ENCODE peak calls at places on chromosomes 2 and 18, in four cellular contexts. G is adrenal gland, T is HepG2, U is brain microvascular endothelial cell. W is an unnamed sample.

GRCh38 chr2:181807526-181807925 is 84.0 kb upstream of the ITPRID2 start:
- DNase-seq in G (no peak), T (no peak), U (no peak), W (no peak)

GRCh38 chr18:48061781-48062570 is 131.5 kb upstream of the SMAD2 start:
- DNase-seq in G (no peak), T (no peak), U (no peak), W (peak)

GRCh38 chr2:120741514-120742448 is 6.1 kb downstream of the GLI2 start:
- DNase-seq in G (peak), T (no peak), U (no peak), W (no peak)

GRCh38 chr2:171878481-171878993 is 15.5 kb downstream of the SLC25A12 start:
- DNase-seq in G (no peak), T (peak), U (peak), W (peak)

GRCh38 chr2:120481446-120482194 is 135.7 kb downstream of the INHBB start:
- DNase-seq in G (no peak), T (peak), U (no peak), W (no peak)

GRCh38 chr2:216636570-216637450 is 3.6 kb downstream of the IGFBP2 start:
- DNase-seq in G (no peak), T (peak), U (peak), W (peak)

GRCh38 chr2:9247786-9248185 is 41.2 kb downstream of the ASAP2 start:
- DNase-seq in G (peak), T (peak), U (no peak), W (no peak)

GRCh38 chr2:215553946-215554345 is 118.1 kb upstream of the FN1 start:
- DNase-seq in G (no peak), T (no peak), U (no peak), W (no peak)

GRCh38 chr2:108587621-108588020 is 53.4 kb downstream of the LIMS1 start:
- DNase-seq in G (peak), T (no peak), U (peak), W (peak)

DNA sequence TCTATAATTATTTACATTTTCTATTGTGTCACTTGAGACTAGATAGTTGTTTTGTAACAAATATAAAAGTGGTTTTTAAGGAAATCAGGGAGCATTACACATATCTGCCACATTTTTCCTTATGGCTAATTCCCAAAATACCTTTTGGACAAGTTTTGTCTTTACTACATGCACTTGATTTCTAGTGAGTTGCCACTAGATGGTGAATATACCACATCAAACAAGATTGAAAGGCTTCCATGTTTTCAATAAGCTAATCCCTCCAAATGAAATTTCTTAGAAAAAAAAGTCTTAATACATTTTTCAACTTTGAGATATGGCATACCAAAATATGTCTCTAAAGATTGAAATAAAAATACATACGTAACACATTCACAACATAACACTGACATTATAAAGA is 9.1 kb upstream of the HIBCH start:
- DNase-seq in G (no peak), T (peak), U (no peak), W (peak)
- TF ChIP-seq CTCF in G (peak), T (peak), U (no peak), W (no peak)

DNA sequence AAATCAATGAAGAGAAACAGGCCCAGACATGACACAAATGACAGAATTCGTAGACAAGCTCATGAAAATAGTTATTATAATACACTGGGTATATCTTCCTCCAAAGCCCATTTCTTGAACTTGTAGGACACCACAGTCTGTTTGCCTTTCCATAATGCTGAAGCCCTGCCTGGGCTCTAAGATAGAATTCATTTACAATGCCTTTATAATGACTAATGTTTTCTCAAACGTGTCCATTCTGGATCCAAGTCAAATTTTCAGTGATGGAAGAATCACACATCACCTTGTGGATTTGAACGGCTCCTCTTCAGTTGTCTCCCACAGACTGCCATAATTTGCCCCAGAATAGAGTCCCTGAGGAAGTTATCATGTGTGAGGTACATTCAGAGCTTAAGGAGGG is 38.1 kb downstream of the CASP8 start:
- DNase-seq in G (no peak), T (no peak), U (peak), W (no peak)
- H3K4me3 ChIP-seq in G (no peak), T (no peak), U (no peak), W (no peak)

GRCh38 chr2:207143131-207143473 is 22.6 kb downstream of the KLF7 start:
- DNase-seq in G (no peak), T (no peak), U (no peak), W (no peak)

GRCh38 chr2:207143474-207144190 is 22.1 kb downstream of the KLF7 start:
- DNase-seq in G (peak), T (no peak), U (no peak), W (peak)

GRCh38 chr2:207141381-207141780 is 24.4 kb downstream of the KLF7 start:
- DNase-seq in G (no peak), T (no peak), U (no peak), W (no peak)

GRCh38 chr2:207144191-207144795 is 21.5 kb downstream of the KLF7 start:
- DNase-seq in G (no peak), T (no peak), U (no peak), W (no peak)

GRCh38 chr2:207142461-207142860 is 23.3 kb downstream of the KLF7 start:
- DNase-seq in G (peak), T (no peak), U (no peak), W (no peak)
- TF ChIP-seq CTCF in G (peak), T (peak), U (peak), W (no peak)

GRCh38 chr18:75203456-75204261 is 5.3 kb downstream of the PTGR3 start:
- DNase-seq in G (peak), T (no peak), U (no peak), W (peak)
- H3K4me3 ChIP-seq in G (no peak), T (no peak), U (peak), W (no peak)

GRCh38 chr2:122132292-122132691 is 376.8 kb downstream of the TSN start:
- DNase-seq in G (no peak), T (no peak), U (no peak), W (peak)

GRCh38 chr2:122138561-122138960 is 383.1 kb downstream of the TSN start:
- DNase-seq in G (no peak), T (no peak), U (no peak), W (no peak)

GRCh38 chr2:122135353-122135947 is 380.0 kb downstream of the TSN start:
- DNase-seq in G (no peak), T (no peak), U (no peak), W (no peak)

GRCh38 chr2:122139739-122140138 is 384.3 kb downstream of the TSN start:
- DNase-seq in G (no peak), T (no peak), U (no peak), W (no peak)

DNA sequence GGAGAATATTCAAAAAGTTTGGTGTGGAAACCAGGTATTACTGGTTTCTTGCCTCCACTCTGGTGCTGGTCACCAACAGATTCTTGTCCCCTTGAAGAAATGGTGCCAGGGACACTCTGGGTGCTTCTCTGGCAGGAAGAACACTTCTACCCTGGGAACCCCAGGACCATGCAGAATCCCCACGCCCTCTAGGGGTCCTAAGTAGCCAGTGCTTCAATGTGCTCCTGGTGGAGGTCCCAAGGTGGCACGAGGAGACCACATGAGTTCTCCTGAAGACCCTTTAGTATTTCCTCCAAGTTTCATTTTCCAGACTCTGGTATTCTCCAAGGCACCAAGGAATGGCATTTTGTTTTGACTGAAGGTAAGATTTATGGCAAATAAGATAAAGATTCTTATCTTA is 380.6 kb downstream of the TSN start:
- DNase-seq in G (no peak), T (peak), U (no peak), W (peak)
- TF ChIP-seq CTCF in G (no peak), T (peak), U (peak), W (peak)

GRCh38 chr18:46224181-46224775 is 120.1 kb downstream of the HAUS1 start:
- DNase-seq in G (no peak), T (no peak), U (no peak), W (no peak)

GRCh38 chr18:46222093-46222492 is 117.9 kb downstream of the HAUS1 start:
- DNase-seq in G (no peak), T (no peak), U (no peak), W (no peak)

GRCh38 chr18:46222710-46223360 is 118.7 kb downstream of the HAUS1 start:
- DNase-seq in G (no peak), T (no peak), U (no peak), W (no peak)

GRCh38 chr18:46215902-46216723 is 111.9 kb downstream of the HAUS1 start:
- DNase-seq in G (no peak), T (no peak), U (no peak), W (no peak)

DNA sequence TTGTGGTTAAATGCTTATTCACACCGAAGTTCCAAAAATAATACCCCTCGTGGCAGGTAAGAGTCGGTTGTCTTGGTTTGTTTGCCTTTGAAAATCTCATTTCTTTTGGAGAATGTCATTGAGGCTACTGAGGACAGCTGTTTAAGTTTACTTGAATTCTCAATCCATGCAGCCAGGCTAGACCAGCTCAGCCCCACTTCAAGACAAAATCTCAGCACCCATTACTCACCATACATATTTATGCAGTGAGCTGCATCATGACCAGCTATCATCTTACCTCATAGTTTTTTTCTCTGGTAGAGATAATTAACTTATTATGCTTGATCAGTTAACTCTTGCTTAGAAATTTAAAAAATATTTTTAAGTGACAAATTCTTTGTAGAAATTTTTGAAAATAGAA is 115.9 kb downstream of the HAUS1 start:
- DNase-seq in G (no peak), T (no peak), U (peak), W (peak)
- H3K4me3 ChIP-seq in G (no peak), T (no peak), U (no peak), W (no peak)

DNA sequence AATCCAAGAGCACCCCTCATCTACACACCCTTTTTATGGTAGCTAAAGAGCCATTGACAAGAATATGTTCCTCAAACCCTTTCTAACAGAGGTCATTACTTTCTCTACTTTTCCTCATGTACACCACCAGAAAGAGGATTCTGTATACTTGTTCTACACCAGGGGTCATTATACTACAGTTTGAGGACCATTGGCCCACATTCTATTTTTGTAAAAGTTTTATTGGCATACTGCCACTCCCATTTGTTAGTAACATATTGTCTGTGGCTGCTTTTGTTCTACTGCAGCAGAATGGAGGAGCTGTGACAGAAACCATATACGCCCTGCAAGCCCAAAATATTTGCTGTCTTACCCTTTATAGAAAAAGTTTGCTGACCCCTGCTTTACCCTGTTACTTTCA is 14.3 kb downstream of the HTR2B start:
- DNase-seq in G (no peak), T (no peak), U (peak), W (peak)
- TF ChIP-seq CTCF in G (peak), T (no peak), U (peak), W (peak)

GRCh38 chr2:155546715-155547555 is 785.6 kb downstream of the NR4A2 start:
- DNase-seq in G (no peak), T (no peak), U (no peak), W (peak)

DNA sequence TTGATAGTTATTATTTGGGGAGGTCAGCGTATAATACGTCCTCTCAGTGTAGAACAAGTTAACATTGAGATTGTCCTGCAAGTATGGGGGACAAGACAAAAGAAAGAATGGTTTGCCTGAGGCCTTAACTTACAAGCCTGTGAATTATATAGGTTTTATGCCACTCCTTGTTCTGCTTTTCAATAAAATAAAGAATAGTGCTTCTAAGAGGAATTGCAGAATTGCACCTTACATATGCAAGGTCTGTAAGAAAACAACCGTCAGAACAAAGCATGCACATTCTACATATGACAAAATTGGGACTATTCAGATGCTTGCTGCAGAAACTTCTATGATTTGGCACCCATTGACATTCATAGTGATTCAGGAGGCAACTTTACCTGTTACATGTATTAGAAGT is 785.0 kb downstream of the NR4A2 start:
- DNase-seq in G (no peak), T (no peak), U (no peak), W (no peak)
- H3K4me3 ChIP-seq in G (no peak), T (no peak), U (no peak), W (no peak)

GRCh38 chr2:200056105-200056504 is 100.7 kb downstream of the MAIP1 start:
- DNase-seq in G (no peak), T (no peak), U (no peak), W (peak)

GRCh38 chr2:200052627-200053026 is 97.2 kb downstream of the MAIP1 start:
- DNase-seq in G (no peak), T (no peak), U (no peak), W (no peak)

GRCh38 chr2:200051621-200051945 is 96.2 kb downstream of the MAIP1 start:
- DNase-seq in G (no peak), T (no peak), U (no peak), W (no peak)

GRCh38 chr2:200050921-200051620 is 95.7 kb downstream of the MAIP1 start:
- DNase-seq in G (no peak), T (no peak), U (no peak), W (no peak)

DNA sequence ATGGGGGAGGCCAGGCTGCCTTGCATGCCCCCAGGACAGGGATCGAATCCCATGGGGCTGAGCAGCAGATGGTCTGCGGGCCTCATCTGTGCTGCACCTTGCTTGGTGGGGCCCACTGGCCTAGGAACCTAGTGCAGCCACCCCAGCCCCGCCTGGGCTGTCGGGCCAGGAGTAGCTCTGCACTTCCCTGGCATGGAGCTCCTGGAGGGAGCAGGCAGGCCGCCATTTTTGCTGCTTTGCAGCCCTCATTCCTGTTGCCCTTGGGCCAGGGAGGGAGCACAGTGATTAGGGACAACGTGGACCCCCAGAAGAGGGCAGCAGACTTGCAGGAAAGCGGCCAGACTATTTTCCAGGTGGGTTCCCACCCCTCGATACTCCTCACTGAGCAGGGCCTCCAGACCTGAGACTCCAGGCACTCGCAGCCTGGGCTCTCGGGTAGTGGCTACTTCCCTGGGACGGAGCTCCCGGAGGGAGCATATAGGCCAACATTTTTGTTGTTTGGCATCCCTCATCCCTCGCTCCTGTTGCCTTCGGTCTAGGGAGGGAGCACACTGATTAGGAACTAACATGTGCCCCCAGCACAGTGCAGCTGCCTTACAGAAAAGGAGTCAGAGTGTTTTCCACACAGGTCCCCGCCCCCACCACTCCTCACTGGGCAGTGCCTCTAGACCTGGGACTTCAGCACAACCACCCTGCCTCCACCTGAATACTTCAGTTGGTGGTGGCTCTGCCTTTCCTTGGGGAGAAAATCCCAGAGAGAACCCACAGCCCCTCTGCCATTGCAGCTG is 99.5 kb downstream of the MAIP1 start:
- DNase-seq in G (no peak), T (peak), U (no peak), W (no peak)
- TF ChIP-seq CTCF in G (no peak), T (peak), U (peak), W (peak)

GRCh38 chr2:68426885-68427579 is 40.1 kb downstream of the FBXO48 start:
- DNase-seq in G (no peak), T (no peak), U (peak), W (no peak)
- H3K4me3 ChIP-seq in G (no peak), T (no peak), U (no peak), W (no peak)